ENCODE peak calls at places on chromosomes 1 and 21, in five cellular contexts. M, G, P, F and I are unnamed samples.

GRCh38 chr1:35769188-35769758 is 505 bp downstream of the CLSPN start:
- DNase-seq in M (peak), P (peak), G (peak), F (peak), I (peak)

GRCh38 chr1:118184737-118185082 is 318 bp downstream of the SPAG17 start:
- DNase-seq in M (no peak), P (no peak), G (no peak), F (no peak), I (no peak)

GRCh38 chr21:17462276-17462981 is 50.4 kb upstream of the CXADR start:
- DNase-seq in F (no peak), M (no peak), G (no peak), P (no peak), I (no peak)

GRCh38 chr1:153348511-153349362 is at the start of gene PGLYRP4:
- DNase-seq in F (no peak), M (no peak), G (no peak), P (no peak), I (no peak)

GRCh38 chr1:233379869-233380438 is 52.4 kb downstream of the MAP3K21 start:
- DNase-seq in M (no peak), P (no peak), F (no peak), G (no peak), I (no peak)

GRCh38 chr1:23664837-23665795 is 26.5 kb upstream of the RPL11 start:
- DNase-seq in M (peak), G (no peak), F (peak), P (no peak), I (no peak)

GRCh38 chr1:151989131-151989868 is 4.4 kb downstream of the S100A10 start:
- DNase-seq in F (peak), G (no peak), P (no peak), M (peak), I (no peak)

GRCh38 chr21:42547001-42547905 is 33.6 kb downstream of the SLC37A1 start:
- DNase-seq in F (no peak), P (no peak), G (no peak), M (no peak), I (no peak)

GRCh38 chr1:70627910-70628309 is 216.8 kb downstream of the CTH start:
- DNase-seq in G (no peak), M (no peak), P (no peak), F (peak), I (no peak)

GRCh38 chr1:40530735-40531380 is 579 bp upstream of the ZNF684 start:
- DNase-seq in M (no peak), G (no peak), P (no peak), F (peak), I (no peak)

GRCh38 chr1:65245290-65245689 is 64.1 kb upstream of the DNAJC6 start:
- DNase-seq in M (no peak), F (no peak), G (no peak), P (no peak), I (no peak)

GRCh38 chr21:45264919-45265515 is 22.7 kb downstream of the POFUT2 start:
- DNase-seq in F (no peak), G (peak), M (no peak), P (no peak), I (no peak)

GRCh38 chr1:202063093-202063492 is 52.7 kb downstream of the ELF3 start:
- DNase-seq in G (no peak), F (no peak), M (no peak), P (no peak), I (no peak)

GRCh38 chr21:34885636-34886553 is 163.2 kb downstream of the RUNX1 start:
- DNase-seq in P (no peak), M (no peak), G (no peak), F (no peak), I (no peak)

GRCh38 chr1:44628962-44629756 is 45.1 kb downstream of the TMEM53 start:
- DNase-seq in F (peak), G (no peak), M (no peak), P (no peak), I (no peak)

GRCh38 chr1:85638412-85638811 is 57.9 kb downstream of the CCN1 start:
- DNase-seq in M (no peak), P (no peak), F (no peak), G (no peak), I (no peak)

GRCh38 chr1:22600071-22600816 is 36.2 kb upstream of the C1QA start:
- DNase-seq in G (no peak), M (no peak), F (no peak), P (no peak), I (no peak)

GRCh38 chr1:40562185-40562584 is 30.7 kb downstream of the ZNF684 start:
- DNase-seq in M (no peak), G (no peak), F (no peak), P (no peak), I (no peak)

GRCh38 chr21:44531606-44532128 is 8.3 kb downstream of the KRTAP10-1 start:
- DNase-seq in G (no peak), F (no peak), M (no peak), P (no peak), I (no peak)

GRCh38 chr1:191348328-191348727 is 809.9 kb upstream of the RGS18 start:
- DNase-seq in F (no peak), M (no peak), P (no peak), G (no peak), I (no peak)

GRCh38 chr1:243715285-243715684 is 134.8 kb downstream of the AKT3 start:
- DNase-seq in G (no peak), F (peak), P (no peak), M (no peak), I (no peak)

GRCh38 chr1:155121249-155121648 is 6.4 kb upstream of the EFNA1 start:
- DNase-seq in F (no peak), P (no peak), G (no peak), M (no peak), I (no peak)

GRCh38 chr1:174114788-174115448 is 44.4 kb upstream of the RABGAP1L start:
- DNase-seq in G (no peak), P (no peak), M (peak), F (peak), I (peak)

GRCh38 chr1:198892065-198892464 is 253.2 kb downstream of the PTPRC start:
- DNase-seq in G (no peak), P (no peak), M (no peak), F (peak), I (no peak)

GRCh38 chr1:160879056-160879455 is 5.9 kb downstream of the ITLN1 start:
- DNase-seq in P (no peak), G (no peak), M (no peak), F (no peak), I (no peak)

GRCh38 chr1:214414691-214415090 is 133.7 kb downstream of the SMYD2 start:
- DNase-seq in P (no peak), F (no peak), M (no peak), G (no peak), I (no peak)

GRCh38 chr1:74771913-74772515 is 39.1 kb downstream of the TYW3 start:
- DNase-seq in M (peak), P (no peak), F (peak), G (no peak), I (no peak)

GRCh38 chr1:25107643-25108010 is 124.7 kb downstream of the SYF2 start:
- DNase-seq in M (no peak), G (no peak), F (peak), P (no peak), I (no peak)

GRCh38 chr1:11858968-11859871 is 475 bp upstream of the NPPB start:
- DNase-seq in P (peak), F (peak), M (no peak), G (peak), I (peak)